ENCODE peak calls at places on chromosome 15, in eight cellular contexts. P is HS-27A; T is hippocampal formation; O is sigmoid colon; X is HuH-7; S is AG09319; U is fibroblast of the aortic adventitia; E is CD4-positive, alpha-beta T cell. K is an unnamed sample.

GRCh38 chr15:41554915-41555314 is 4.1 kb upstream of the TYRO3 start:
- DNase-seq in O (no peak), U (no peak), P (no peak), E (no peak), T (no peak), X (no peak), S (no peak), K (no peak)

GRCh38 chr15:66592505-66593218 is 26.9 kb upstream of the LCTL start:
- DNase-seq in U (peak; percentile 24), O (no peak), P (no peak), E (no peak), X (peak; percentile 59), T (no peak), S (no peak), K (no peak)

GRCh38 chr15:57554821-57555185 is 36.9 kb upstream of the MYZAP start:
- DNase-seq in T (no peak), X (no peak), O (no peak), U (no peak), E (no peak), P (no peak), S (no peak), K (no peak)

GRCh38 chr15:99105516-99106341 is 849 bp downstream of the SYNM start:
- DNase-seq in E (no peak), S (no peak), O (peak; percentile 79), T (peak; percentile 22), X (no peak), U (peak; percentile 46), P (peak; percentile 15), K (peak; percentile 80)

GRCh38 chr15:41917767-41918430 is 24.0 kb upstream of the SPTBN5 start:
- DNase-seq in X (no peak), S (no peak), O (no peak), E (no peak), T (no peak), P (no peak), U (peak; percentile 83), K (no peak)

GRCh38 chr15:32029409-32029861 is 880 bp upstream of the CHRNA7 start:
- DNase-seq in O (no peak), P (no peak), U (no peak), T (peak; percentile 31), S (no peak), X (peak; percentile 10), E (no peak), K (peak; percentile 59)

GRCh38 chr15:69410290-69410874 is 3.8 kb upstream of the KIF23 start:
- DNase-seq in T (peak; percentile 4), E (no peak), S (no peak), P (no peak), U (no peak), X (no peak), O (no peak), K (peak; percentile 47)

GRCh38 chr15:69117431-69117841 is 43.0 kb upstream of the GLCE start:
- DNase-seq in P (no peak), S (no peak), E (no peak), X (no peak), O (no peak), U (no peak), T (no peak), K (no peak)

GRCh38 chr15:76866716-76867321 is 38.3 kb downstream of the SCAPER start:
- DNase-seq in X (peak; percentile 32), S (no peak), E (no peak), P (peak; percentile 22), O (no peak), T (peak; percentile 2), U (peak; percentile 69), K (peak; percentile 3)

GRCh38 chr15:100096700-100097099 is 245.1 kb downstream of the ADAMTS17 start:
- DNase-seq in X (no peak), U (no peak), O (peak; percentile 39), S (no peak), E (no peak), T (no peak), P (no peak), K (no peak)

GRCh38 chr15:50463423-50464358 is 39.5 kb downstream of the USP8 start:
- DNase-seq in S (peak; percentile 24), O (no peak), E (no peak), X (no peak), T (peak; percentile 6), U (peak; percentile 16), P (no peak), K (no peak)

GRCh38 chr15:57861805-57862586 is 155.5 kb downstream of the POLR2M start:
- DNase-seq in P (peak; percentile 62), T (no peak), O (no peak), U (peak; percentile 84), X (no peak), E (no peak), S (peak; percentile 11), K (no peak)

GRCh38 chr15:89101302-89102191 is 13.3 kb downstream of the ABHD2 start:
- DNase-seq in S (peak; percentile 84), X (no peak), U (peak; percentile 99), E (no peak), T (no peak), P (peak; percentile 96), O (peak; percentile 93), K (no peak)

GRCh38 chr15:70995383-70995965 is 102.8 kb downstream of the LRRC49 start:
- DNase-seq in U (no peak), S (no peak), T (no peak), P (no peak), O (no peak), X (no peak), E (no peak), K (no peak)

GRCh38 chr15:78049691-78050440 is 27.6 kb downstream of the TBC1D2B start:
- DNase-seq in P (peak; percentile 95), U (peak; percentile 57), T (peak; percentile 28), S (no peak), X (no peak), O (no peak), E (peak; percentile 29), K (no peak)

GRCh38 chr15:79071901-79072300 is 18.7 kb downstream of the RASGRF1 start:
- DNase-seq in X (no peak), S (no peak), T (no peak), E (no peak), U (peak; percentile 54), P (no peak), O (peak; percentile 73), K (no peak)

GRCh38 chr15:99574048-99574447 is 8.3 kb downstream of the MEF2A start:
- DNase-seq in X (no peak), U (no peak), O (no peak), P (no peak), E (no peak), T (no peak), S (no peak), K (no peak)

K was measured in COR-L47.